ENCODE peak calls at places on chromosomes 1 and 21, in four cellular contexts. One of them, this sample, is unnamed.

GRCh38 chr1:10980841-10981727 is 31.4 kb upstream of the TARDBP start:
- DNase-seq in PC-3: no peak
- DNase-seq in A549: no peak
- DNase-seq in GM12865: no peak
- DNase-seq in this sample: no peak

GRCh38 chr1:19872190-19872589 is 10.0 kb upstream of the OTUD3 start:
- DNase-seq in PC-3: peak
- DNase-seq in A549: no peak
- DNase-seq in GM12865: no peak
- DNase-seq in this sample: no peak

GRCh38 chr1:118578276-118578675 is 393.2 kb upstream of the SPAG17 start:
- DNase-seq in PC-3: no peak
- DNase-seq in A549: no peak
- DNase-seq in GM12865: no peak
- DNase-seq in this sample: no peak

GRCh38 chr1:152228831-152229230 is 4.8 kb upstream of the HRNR start:
- DNase-seq in PC-3: peak
- DNase-seq in A549: no peak
- DNase-seq in GM12865: no peak
- DNase-seq in this sample: no peak

GRCh38 chr1:17914987-17915386 is 159.9 kb downstream of the ACTL8 start:
- DNase-seq in PC-3: no peak
- DNase-seq in A549: no peak
- DNase-seq in GM12865: no peak
- DNase-seq in this sample: no peak

GRCh38 chr1:58249729-58250586 is 296.6 kb downstream of the OMA1 start:
- DNase-seq in PC-3: no peak
- DNase-seq in A549: no peak
- DNase-seq in GM12865: peak
- DNase-seq in this sample: peak

GRCh38 chr1:32741067-32741416 is 38.5 kb upstream of the SYNC start:
- DNase-seq in PC-3: no peak
- DNase-seq in A549: no peak
- DNase-seq in GM12865: no peak
- DNase-seq in this sample: no peak

GRCh38 chr1:197557302-197557701 is 218.0 kb downstream of the DENND1B start:
- DNase-seq in PC-3: peak
- DNase-seq in A549: no peak
- DNase-seq in GM12865: no peak
- DNase-seq in this sample: no peak

GRCh38 chr1:219924348-219924747 is 4.0 kb downstream of the SLC30A10 start:
- DNase-seq in PC-3: no peak
- DNase-seq in A549: no peak
- DNase-seq in GM12865: no peak
- DNase-seq in this sample: no peak

GRCh38 chr1:216535059-216535458 is 111.8 kb upstream of the USH2A start:
- DNase-seq in PC-3: no peak
- DNase-seq in A549: no peak
- DNase-seq in GM12865: no peak
- DNase-seq in this sample: no peak

GRCh38 chr1:7457811-7458210 is 313.3 kb upstream of the VAMP3 start:
- DNase-seq in PC-3: no peak
- DNase-seq in A549: no peak
- DNase-seq in GM12865: no peak
- DNase-seq in this sample: no peak

GRCh38 chr1:41672641-41673313 is 188.3 kb upstream of the EDN2 start:
- DNase-seq in PC-3: no peak
- DNase-seq in A549: no peak
- DNase-seq in GM12865: no peak
- DNase-seq in this sample: no peak

DNA sequence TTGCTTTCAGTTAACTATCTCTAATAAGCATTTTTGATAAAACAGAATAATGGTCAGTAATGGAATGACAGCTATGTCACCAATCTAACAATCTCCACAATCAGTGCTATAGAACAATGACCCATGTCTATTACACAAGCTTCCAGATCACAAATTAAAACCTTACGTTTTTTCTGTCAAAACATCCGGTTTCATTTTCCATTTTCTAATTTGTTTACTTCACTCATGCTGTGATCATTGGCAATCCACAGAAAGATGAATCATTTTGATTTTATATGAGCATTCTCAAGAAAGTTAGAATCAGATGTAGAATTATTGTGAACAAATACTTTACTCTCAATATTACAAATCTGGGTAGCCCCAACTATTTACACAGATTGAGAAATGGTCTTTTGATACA is 80.3 kb downstream of the KCNT2 start:
- DNase-seq in PC-3: no peak
- DNase-seq in A549: no peak
- DNase-seq in GM12865: no peak
- DNase-seq in this sample: no peak
- H3K4me3 ChIP-seq in PC-3: no peak
- H3K4me3 ChIP-seq in A549: no peak
- H3K4me3 ChIP-seq in GM12865: no peak
- H3K4me3 ChIP-seq in this sample: no peak

GRCh38 chr1:27628712-27629111 is 6.3 kb downstream of the FGR start:
- DNase-seq in PC-3: no peak
- DNase-seq in A549: no peak
- DNase-seq in GM12865: no peak
- DNase-seq in this sample: no peak

GRCh38 chr1:27633298-27633610 is 1.7 kb downstream of the FGR start:
- DNase-seq in PC-3: no peak
- DNase-seq in A549: no peak
- DNase-seq in GM12865: no peak
- DNase-seq in this sample: no peak

GRCh38 chr1:27633640-27634165 is 1.3 kb downstream of the FGR start:
- DNase-seq in PC-3: no peak
- DNase-seq in A549: no peak
- DNase-seq in GM12865: no peak
- DNase-seq in this sample: no peak

GRCh38 chr1:27632387-27633297 is 2.3 kb downstream of the FGR start:
- DNase-seq in PC-3: no peak
- DNase-seq in A549: no peak
- DNase-seq in GM12865: peak
- DNase-seq in this sample: no peak

GRCh38 chr1:27630859-27631491 is 4.0 kb downstream of the FGR start:
- DNase-seq in PC-3: no peak
- DNase-seq in A549: no peak
- DNase-seq in GM12865: peak
- DNase-seq in this sample: no peak
- H3K4me3 ChIP-seq in PC-3: no peak
- H3K4me3 ChIP-seq in A549: no peak
- H3K4me3 ChIP-seq in GM12865: peak
- H3K4me3 ChIP-seq in this sample: no peak

DNA sequence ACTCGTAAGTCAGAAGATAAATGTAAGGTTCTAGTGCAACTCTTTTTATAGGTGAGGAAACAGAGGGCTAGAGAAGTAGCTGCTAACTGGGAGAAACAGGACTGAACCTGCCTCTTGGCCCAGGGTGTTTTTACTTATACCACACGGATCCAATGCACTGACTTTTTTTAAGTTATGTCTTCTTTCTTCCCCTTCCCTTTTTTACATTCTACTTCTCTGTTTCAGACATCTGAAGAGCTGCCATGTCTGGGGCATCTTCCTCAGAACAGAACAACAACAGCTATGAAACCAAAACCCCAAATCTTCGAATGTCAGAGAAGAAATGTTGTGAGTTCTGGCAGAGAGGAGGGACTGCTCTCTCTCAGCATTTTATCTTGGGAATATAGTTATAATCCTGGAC is 1.4 kb downstream of the PFKFB2 start:
- DNase-seq in PC-3: no peak
- DNase-seq in A549: no peak
- DNase-seq in GM12865: peak
- DNase-seq in this sample: no peak
- H3K4me3 ChIP-seq in PC-3: peak
- H3K4me3 ChIP-seq in A549: no peak
- H3K4me3 ChIP-seq in GM12865: no peak
- H3K4me3 ChIP-seq in this sample: no peak

DNA sequence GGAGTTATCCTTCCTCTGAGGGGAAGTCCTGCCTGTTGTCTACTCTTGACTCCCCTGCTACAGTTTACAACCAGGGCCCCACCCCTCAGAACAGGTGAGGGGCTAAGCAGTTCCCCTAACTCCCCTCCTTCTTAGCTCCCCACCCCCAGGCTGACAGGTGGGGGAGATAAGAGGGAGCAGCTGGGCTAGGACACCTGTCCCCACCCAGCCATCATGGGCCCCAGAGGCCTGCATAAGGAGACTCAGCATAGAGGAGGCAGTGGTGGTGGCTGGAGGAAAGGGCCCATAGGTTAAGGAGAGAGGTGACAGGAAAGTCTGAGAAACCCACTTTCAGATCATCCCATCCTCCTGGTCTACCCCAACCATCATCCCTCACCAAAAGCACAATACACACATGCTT is 6.8 kb downstream of the MEF2D start:
- DNase-seq in PC-3: no peak
- DNase-seq in A549: no peak
- DNase-seq in GM12865: no peak
- DNase-seq in this sample: no peak
- H3K4me3 ChIP-seq in PC-3: no peak
- H3K4me3 ChIP-seq in A549: no peak
- H3K4me3 ChIP-seq in GM12865: no peak
- H3K4me3 ChIP-seq in this sample: no peak

DNA sequence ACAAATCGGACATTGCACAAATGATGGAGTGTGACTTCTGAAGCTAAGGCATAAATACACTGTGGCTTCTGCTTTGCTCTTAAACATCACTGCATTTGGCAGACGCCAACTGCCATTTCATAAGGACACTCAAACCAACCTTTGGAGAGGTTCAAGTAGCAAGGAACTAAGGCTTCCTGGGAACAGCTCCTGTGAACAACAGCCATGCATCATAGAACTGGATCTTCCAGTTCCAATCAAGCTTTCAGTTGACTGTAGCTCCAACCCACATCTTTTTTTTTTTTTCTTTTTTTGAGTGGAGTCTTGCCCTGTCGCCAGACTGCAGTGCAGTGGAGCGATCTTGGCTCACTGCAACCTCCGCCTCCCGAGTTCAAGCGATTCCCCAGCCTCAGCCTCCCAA is 10.7 kb upstream of the HUNK start:
- DNase-seq in PC-3: no peak
- DNase-seq in A549: no peak
- DNase-seq in GM12865: no peak
- DNase-seq in this sample: no peak
- H3K4me3 ChIP-seq in PC-3: no peak
- H3K4me3 ChIP-seq in A549: no peak
- H3K4me3 ChIP-seq in GM12865: no peak
- H3K4me3 ChIP-seq in this sample: no peak

GRCh38 chr1:193123751-193124150 is 1.9 kb downstream of the CDC73 start:
- DNase-seq in PC-3: no peak
- DNase-seq in A549: no peak
- DNase-seq in GM12865: no peak
- DNase-seq in this sample: no peak

GRCh38 chr1:193121616-193122593 is at the start of gene CDC73:
- DNase-seq in PC-3: peak
- DNase-seq in A549: peak
- DNase-seq in GM12865: peak
- DNase-seq in this sample: peak

GRCh38 chr1:193118803-193119730 is 2.8 kb upstream of the CDC73 start:
- DNase-seq in PC-3: no peak
- DNase-seq in A549: no peak
- DNase-seq in GM12865: no peak
- DNase-seq in this sample: no peak

GRCh38 chr1:193118194-193118593 is 3.6 kb upstream of the CDC73 start:
- DNase-seq in PC-3: no peak
- DNase-seq in A549: no peak
- DNase-seq in GM12865: no peak
- DNase-seq in this sample: no peak

GRCh38 chr1:193120604-193121166 is 1.1 kb upstream of the CDC73 start:
- DNase-seq in PC-3: no peak
- DNase-seq in A549: no peak
- DNase-seq in GM12865: no peak
- DNase-seq in this sample: no peak
- H3K4me3 ChIP-seq in PC-3: peak
- H3K4me3 ChIP-seq in A549: peak
- H3K4me3 ChIP-seq in GM12865: peak
- H3K4me3 ChIP-seq in this sample: no peak

DNA sequence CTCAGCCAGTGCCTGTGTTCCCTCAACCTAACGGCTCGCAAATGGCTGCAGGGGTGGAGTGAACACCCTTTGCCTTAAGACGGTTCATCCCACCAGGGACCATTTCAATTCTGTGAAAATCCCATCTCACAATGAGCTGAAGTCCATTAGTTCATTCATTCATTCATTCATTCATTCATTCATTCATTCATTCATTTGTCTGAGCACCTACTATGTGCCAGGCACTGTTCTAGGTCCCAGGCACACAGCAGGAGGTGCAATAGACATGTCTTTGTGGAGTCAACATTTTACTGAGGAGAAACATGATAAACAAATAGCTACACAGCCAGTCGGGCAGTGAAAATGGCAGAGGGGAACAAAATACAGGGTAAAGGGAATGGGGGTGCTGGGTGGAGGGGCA is 618.8 kb downstream of the MATN1 start:
- DNase-seq in PC-3: no peak
- DNase-seq in A549: no peak
- DNase-seq in GM12865: no peak
- DNase-seq in this sample: no peak
- H3K4me3 ChIP-seq in PC-3: no peak
- H3K4me3 ChIP-seq in A549: no peak
- H3K4me3 ChIP-seq in GM12865: no peak
- H3K4me3 ChIP-seq in this sample: no peak